ENCODE peak calls at places on chromosomes 7 and 10, in eight cellular contexts. O is RWPE2; M is upper lobe of right lung; A is HFF-Myc; Z is ascending aorta; G is AG04450; E is CD4-positive, alpha-beta T cell; P is Peyer's patch. C is an unnamed sample.

GRCh38 chr7:28065308-28065707 is 115.3 kb downstream of the JAZF1 start:
- DNase-seq in O (no peak), M (no peak), A (no peak), Z (no peak), G (no peak), E (no peak), P (no peak), C (no peak)

GRCh38 chr7:16905300-16906044 is 23.7 kb upstream of the AGR3 start:
- DNase-seq in O (no peak), M (no peak), A (no peak), Z (no peak), G (peak), E (no peak), P (no peak), C (no peak)

GRCh38 chr10:36450385-36450784 is 675.0 kb upstream of the ANKRD30A start:
- DNase-seq in O (no peak), M (no peak), A (no peak), Z (no peak), G (peak), E (no peak), P (no peak), C (no peak)

GRCh38 chr7:147535619-147536200 is 1054.9 kb upstream of the C7orf33 start:
- DNase-seq in O (no peak), M (no peak), A (no peak), Z (no peak), G (peak), E (no peak), P (no peak), C (no peak)

GRCh38 chr7:148871551-148871950 is 12.5 kb downstream of the EZH2 start:
- DNase-seq in O (no peak), M (no peak), A (no peak), Z (no peak), G (no peak), E (no peak), P (no peak), C (no peak)

GRCh38 chr10:69152002-69152401 is 28.0 kb downstream of the VPS26A start:
- DNase-seq in O (no peak), M (no peak), A (no peak), Z (no peak), G (no peak), E (no peak), P (no peak), C (no peak)

GRCh38 chr7:94301024-94301588 is 93.6 kb upstream of the COL1A2 start:
- DNase-seq in O (peak), M (no peak), A (peak), Z (peak), G (peak), E (no peak), P (no peak), C (peak)

GRCh38 chr10:116538461-116538860 is 7.3 kb upstream of the PNLIP start:
- DNase-seq in O (no peak), M (no peak), A (no peak), Z (no peak), G (no peak), E (no peak), P (no peak), C (no peak)

GRCh38 chr10:78904196-78904595 is 164.6 kb upstream of the ZMIZ1 start:
- DNase-seq in O (peak), M (peak), A (no peak), Z (no peak), G (no peak), E (no peak), P (no peak), C (no peak)

GRCh38 chr10:61000769-61001730 is 57.1 kb upstream of the RHOBTB1 start:
- DNase-seq in O (no peak), M (peak), A (no peak), Z (no peak), G (no peak), E (no peak), P (peak), C (peak)

GRCh38 chr7:46387646-46388045 is 466.6 kb upstream of the IGFBP3 start:
- DNase-seq in O (no peak), M (no peak), A (no peak), Z (no peak), G (no peak), E (no peak), P (no peak), C (no peak)

GRCh38 chr7:115747174-115747573 is 283.4 kb downstream of the TFEC start:
- DNase-seq in O (no peak), M (no peak), A (no peak), Z (no peak), G (no peak), E (no peak), P (no peak), C (no peak)

GRCh38 chr7:101891124-101891523 is 73.7 kb downstream of the CUX1 start:
- DNase-seq in O (no peak), M (no peak), A (no peak), Z (no peak), G (no peak), E (no peak), P (no peak), C (no peak)

GRCh38 chr10:74822101-74822500 is 4.3 kb upstream of the KAT6B start:
- DNase-seq in O (no peak), M (no peak), A (no peak), Z (no peak), G (no peak), E (no peak), P (no peak), C (no peak)

GRCh38 chr7:26151953-26152781 is at the start of gene NFE2L3:
- DNase-seq in O (no peak), M (peak), A (peak), Z (peak), G (no peak), E (peak), P (peak), C (peak)

GRCh38 chr10:80452069-80452468 is 2.0 kb upstream of the TSPAN14 start:
- DNase-seq in O (no peak), M (no peak), A (no peak), Z (no peak), G (no peak), E (no peak), P (no peak), C (no peak)

GRCh38 chr10:79266543-79267312 is 80.5 kb upstream of the PPIF start:
- DNase-seq in O (no peak), M (peak), A (peak), Z (peak), G (peak), E (no peak), P (no peak), C (no peak)

GRCh38 chr10:93458821-93459257 is 23.3 kb downstream of the MYOF start:
- DNase-seq in O (peak), M (peak), A (peak), Z (peak), G (peak), E (no peak), P (no peak), C (no peak)

GRCh38 chr7:100835903-100836811 is 8.8 kb upstream of the EPHB4 start:
- DNase-seq in O (peak), M (peak), A (no peak), Z (no peak), G (no peak), E (no peak), P (peak), C (no peak)

GRCh38 chr10:78458983-78459638 is 425.4 kb downstream of the RPS24 start:
- DNase-seq in O (no peak), M (no peak), A (no peak), Z (no peak), G (peak), E (peak), P (no peak), C (no peak)

GRCh38 chr10:117094856-117095255 is 43.2 kb downstream of the VAX1 start:
- DNase-seq in O (no peak), M (no peak), A (no peak), Z (no peak), G (no peak), E (no peak), P (no peak), C (no peak)

GRCh38 chr7:7979556-7979955 is 11.0 kb downstream of the GLCCI1 start:
- DNase-seq in O (no peak), M (no peak), A (no peak), Z (no peak), G (no peak), E (no peak), P (no peak), C (no peak)

GRCh38 chr10:100101526-100102076 is 19.9 kb upstream of the CPN1 start:
- DNase-seq in O (no peak), M (no peak), A (no peak), Z (no peak), G (no peak), E (no peak), P (no peak), C (no peak)

GRCh38 chr7:140604760-140605159 is 35.9 kb downstream of the DENND2A start:
- DNase-seq in O (no peak), M (peak), A (no peak), Z (no peak), G (peak), E (no peak), P (no peak), C (no peak)

GRCh38 chr7:50212016-50212325 is 92.5 kb upstream of the IKZF1 start:
- DNase-seq in O (no peak), M (no peak), A (no peak), Z (no peak), G (no peak), E (no peak), P (no peak), C (no peak)

GRCh38 chr7:93765475-93765874 is 125.1 kb downstream of the TFPI2 start:
- DNase-seq in O (no peak), M (no peak), A (no peak), Z (no peak), G (no peak), E (no peak), P (no peak), C (no peak)

GRCh38 chr10:45441239-45441638 is 67.2 kb downstream of the ALOX5 start:
- DNase-seq in O (no peak), M (peak), A (no peak), Z (no peak), G (no peak), E (no peak), P (no peak), C (no peak)

GRCh38 chr7:94367940-94368339 is 26.8 kb upstream of the COL1A2 start:
- DNase-seq in O (no peak), M (no peak), A (no peak), Z (no peak), G (no peak), E (no peak), P (no peak), C (no peak)

GRCh38 chr7:108000875-108001758 is 1.8 kb downstream of the LAMB1 start:
- DNase-seq in O (no peak), M (peak), A (no peak), Z (no peak), G (no peak), E (no peak), P (peak), C (peak)

GRCh38 chr7:127858091-127858914 is 172.9 kb downstream of the LRRC4 start:
- DNase-seq in O (no peak), M (no peak), A (no peak), Z (no peak), G (no peak), E (no peak), P (no peak), C (no peak)

GRCh38 chr10:122468220-122468922 is 7.0 kb downstream of the HTRA1 start:
- DNase-seq in O (no peak), M (no peak), A (no peak), Z (peak), G (no peak), E (no peak), P (no peak), C (no peak)

GRCh38 chr10:97228130-97228774 is 42.5 kb upstream of the SLIT1 start:
- DNase-seq in O (no peak), M (no peak), A (no peak), Z (no peak), G (no peak), E (no peak), P (no peak), C (no peak)

GRCh38 chr7:22216832-22217475 is 140.0 kb downstream of the RAPGEF5 start:
- DNase-seq in O (no peak), M (no peak), A (no peak), Z (no peak), G (no peak), E (no peak), P (no peak), C (no peak)

GRCh38 chr10:122733450-122733849 is 33.8 kb upstream of the C10orf120 start:
- DNase-seq in O (no peak), M (no peak), A (no peak), Z (no peak), G (no peak), E (no peak), P (no peak), C (no peak)

GRCh38 chr10:95841711-95842498 is 65.9 kb upstream of the CC2D2B start:
- DNase-seq in O (no peak), M (no peak), A (peak), Z (no peak), G (peak), E (no peak), P (no peak), C (peak)

GRCh38 chr7:73515184-73515583 is 6.9 kb downstream of the BAZ1B start:
- DNase-seq in O (peak), M (no peak), A (no peak), Z (no peak), G (no peak), E (no peak), P (no peak), C (no peak)
- TF ChIP-seq CTCF in O (no peak), M (no peak), A (no peak), Z (no peak), G (no peak), E (no peak), P (no peak), C (no peak)

GRCh38 chr7:157709531-157710251 is 372.9 kb downstream of the DNAJB6 start:
- DNase-seq in O (no peak), M (peak), A (no peak), Z (peak), G (no peak), E (no peak), P (peak), C (no peak)
- TF ChIP-seq CTCF in O (no peak), M (no peak), A (no peak), Z (no peak), G (no peak), E (no peak), P (no peak), C (no peak)

GRCh38 chr7:117012284-117013174 is 59.2 kb downstream of the ST7 start:
- DNase-seq in O (no peak), M (no peak), A (no peak), Z (no peak), G (no peak), E (no peak), P (no peak), C (no peak)
- TF ChIP-seq CTCF in O (peak), M (peak), A (peak), Z (peak), G (peak), E (peak), P (no peak), C (peak)

GRCh38 chr10:129659881-129660280 is 192.8 kb downstream of the MGMT start:
- DNase-seq in O (no peak), M (no peak), A (no peak), Z (no peak), G (no peak), E (no peak), P (no peak), C (no peak)

GRCh38 chr10:129656642-129657041 is 189.6 kb downstream of the MGMT start:
- DNase-seq in O (no peak), M (no peak), A (no peak), Z (no peak), G (no peak), E (no peak), P (no peak), C (no peak)

GRCh38 chr10:129657297-129657974 is 190.4 kb downstream of the MGMT start:
- DNase-seq in O (no peak), M (no peak), A (no peak), Z (no peak), G (no peak), E (no peak), P (no peak), C (no peak)

GRCh38 chr10:129655679-129656031 is 188.6 kb downstream of the MGMT start:
- DNase-seq in O (no peak), M (no peak), A (no peak), Z (no peak), G (no peak), E (no peak), P (no peak), C (no peak)

GRCh38 chr10:129658673-129659072 is 191.6 kb downstream of the MGMT start:
- DNase-seq in O (no peak), M (no peak), A (no peak), Z (no peak), G (no peak), E (no peak), P (no peak), C (no peak)
- TF ChIP-seq CTCF in O (no peak), M (peak), A (peak), Z (no peak), G (peak), E (no peak), P (no peak), C (peak)

GRCh38 chr7:124667754-124668153 is 97.8 kb downstream of the GPR37 start:
- DNase-seq in O (no peak), M (no peak), A (no peak), Z (no peak), G (no peak), E (no peak), P (no peak), C (no peak)

GRCh38 chr7:124667312-124667711 is 98.3 kb downstream of the GPR37 start:
- DNase-seq in O (no peak), M (no peak), A (no peak), Z (no peak), G (no peak), E (no peak), P (no peak), C (no peak)

GRCh38 chr7:124662372-124662771 is 103.2 kb downstream of the GPR37 start:
- DNase-seq in O (no peak), M (no peak), A (no peak), Z (no peak), G (no peak), E (no peak), P (no peak), C (no peak)

GRCh38 chr7:124662937-124663336 is 102.7 kb downstream of the GPR37 start:
- DNase-seq in O (no peak), M (no peak), A (no peak), Z (no peak), G (no peak), E (no peak), P (no peak), C (no peak)
- TF ChIP-seq CTCF in O (peak), M (no peak), A (no peak), Z (no peak), G (no peak), E (no peak), P (no peak), C (no peak)

GRCh38 chr7:118250860-118251494 is 26.5 kb downstream of the ANKRD7 start:
- DNase-seq in O (no peak), M (no peak), A (no peak), Z (no peak), G (no peak), E (no peak), P (no peak), C (no peak)
- TF ChIP-seq CTCF in O (peak), M (no peak), A (no peak), Z (no peak), G (peak), E (no peak), P (no peak), C (peak)

GRCh38 chr10:104045151-104046089 is 40.3 kb downstream of the COL17A1 start:
- DNase-seq in O (no peak), M (no peak), A (peak), Z (peak), G (peak), E (no peak), P (no peak), C (no peak)
- TF ChIP-seq CTCF in O (peak), M (peak), A (peak), Z (peak), G (peak), E (no peak), P (no peak), C (peak)

DNA sequence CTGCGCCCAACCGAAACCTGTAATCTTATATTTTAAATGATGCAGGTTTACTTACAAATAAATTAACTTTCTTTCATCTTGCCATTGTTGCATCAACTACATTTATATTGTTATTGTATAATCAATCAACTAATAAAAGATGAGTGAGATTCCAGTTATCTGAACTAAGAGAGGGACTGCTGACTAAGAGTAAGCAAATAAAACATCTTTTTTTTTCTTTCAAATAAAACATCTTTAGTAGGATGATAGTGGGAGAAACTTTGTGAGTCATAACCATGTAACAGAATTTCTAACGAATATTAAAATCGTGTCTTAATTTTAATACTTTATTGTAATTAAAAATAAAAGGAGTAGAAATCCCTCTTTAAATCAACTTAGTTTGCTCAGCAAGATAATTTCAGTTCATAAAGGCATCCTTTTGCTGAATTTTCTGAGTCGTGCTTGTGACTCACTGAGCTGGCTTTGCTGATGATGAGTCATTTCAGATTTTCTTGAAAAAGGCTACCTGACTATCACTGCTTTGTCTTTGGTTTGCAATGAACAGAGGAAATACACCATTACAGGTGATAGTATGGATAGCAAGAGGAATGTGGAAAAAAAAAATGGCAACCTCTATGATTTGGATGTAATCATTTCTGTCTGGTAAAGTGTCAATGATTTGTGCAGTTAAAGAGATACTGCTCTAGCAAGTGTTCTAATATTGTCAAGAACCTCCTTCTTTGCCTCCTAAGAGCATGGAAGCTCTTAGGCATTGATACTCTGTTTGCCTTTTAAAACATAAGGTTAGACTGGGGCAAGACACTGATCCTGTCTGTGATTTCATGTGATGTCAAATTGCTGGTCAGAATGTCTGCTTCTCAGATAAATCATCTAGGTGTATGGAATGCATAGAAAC is 119.5 kb downstream of the GPR158 start:
- DNase-seq in O (no peak), M (no peak), A (no peak), Z (no peak), G (no peak), E (no peak), P (no peak), C (no peak)
- TF ChIP-seq CTCF in O (no peak), M (no peak), A (no peak), Z (no peak), G (no peak), E (no peak), P (no peak), C (no peak)

DNA sequence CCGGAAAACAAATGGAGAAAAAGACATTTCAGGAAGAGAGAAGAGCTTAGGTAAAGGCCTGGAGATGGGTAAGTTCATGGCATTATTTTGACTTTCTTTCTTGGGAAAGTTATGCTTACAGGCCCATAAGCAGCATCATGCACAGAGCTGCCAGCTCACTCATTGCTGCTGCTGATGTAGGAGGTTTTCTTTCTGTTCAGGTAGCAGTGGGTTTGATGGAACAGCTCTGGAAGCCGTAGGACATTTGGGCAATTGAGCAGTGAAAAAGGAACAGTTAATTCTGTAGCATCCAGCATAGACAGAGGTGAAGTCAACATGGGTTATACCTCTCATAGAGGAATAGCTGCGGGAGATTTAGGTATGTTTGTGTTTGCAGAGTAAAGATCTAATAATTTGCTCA is 3.3 kb downstream of the CHN2 start:
- DNase-seq in O (no peak), M (no peak), A (no peak), Z (no peak), G (no peak), E (no peak), P (no peak), C (no peak)
- TF ChIP-seq CTCF in O (no peak), M (no peak), A (no peak), Z (no peak), G (no peak), E (no peak), P (no peak), C (no peak)